ENCODE peak calls at places on chromosome 1, in eight cellular contexts. I is stimulated activated CD4-positive, alpha-beta T cell treated with anti-CD3 and anti-CD28 coated beads, Interleukin-1b, Interleukin-23, amount 100 ng/mL, for 24 hours; X is trophoblast cell; H is Daoy; A is NAMALWA; R is BJ; D is stimulated activated CD8-positive, alpha-beta memory T cell treated with anti-CD3 and anti-CD28 coated beads, Interleukin-15, amount 100 ng/mL, for 1 hour; T is HEK293T. O is an unnamed sample.

GRCh38 chr1:151311589-151312331 is 15.5 kb downstream of the PI4KB start:
- DNase-seq in A (no peak), R (peak), X (peak), H (peak), T (peak), D (peak), I (peak), O (peak)

GRCh38 chr1:219587817-219588561 is 24.9 kb downstream of the ZC3H11B start:
- DNase-seq in X (peak), T (no peak), H (no peak), A (no peak), I (no peak), D (no peak), R (peak), O (peak)

GRCh38 chr1:223844962-223845809 is 561 bp downstream of the TP53BP2 start:
- DNase-seq in I (no peak), T (peak), A (peak), R (no peak), D (peak), H (peak), X (peak), O (peak)

GRCh38 chr1:92709738-92710137 is 75.2 kb downstream of the EVI5 start:
- DNase-seq in D (no peak), R (no peak), T (no peak), X (peak), I (no peak), A (no peak), H (peak), O (peak)

GRCh38 chr1:204623894-204624361 is 61.6 kb downstream of the LRRN2 start:
- DNase-seq in X (peak), T (peak), I (no peak), D (no peak), A (peak), R (no peak), H (peak), O (no peak)

GRCh38 chr1:21594935-21595897 is 73.9 kb downstream of the RAP1GAP start:
- DNase-seq in R (no peak), D (no peak), T (peak), I (peak), X (peak), A (peak), H (peak), O (no peak)

GRCh38 chr1:112540395-112540794 is 31.6 kb downstream of the WNT2B start:
- DNase-seq in I (no peak), X (no peak), D (no peak), R (no peak), T (no peak), A (no peak), H (no peak), O (no peak)

GRCh38 chr1:199931666-199932377 is 95.7 kb upstream of the NR5A2 start:
- DNase-seq in R (no peak), A (peak), T (no peak), I (no peak), D (no peak), X (peak), H (peak), O (no peak)

GRCh38 chr1:65572701-65573421 is 152.4 kb downstream of the LEPR start:
- DNase-seq in X (no peak), T (no peak), A (no peak), H (no peak), I (no peak), D (no peak), R (no peak), O (no peak)

GRCh38 chr1:24351918-24352637 is 32.9 kb downstream of the GRHL3 start:
- DNase-seq in D (no peak), A (no peak), T (no peak), H (peak), R (no peak), X (no peak), I (peak), O (no peak)

GRCh38 chr1:212030936-212031528 is 4.3 kb downstream of the INTS7 start:
- DNase-seq in A (no peak), R (peak), I (no peak), D (no peak), X (peak), H (peak), T (no peak), O (peak)

GRCh38 chr1:167499657-167500056 is 18.7 kb downstream of the CD247 start:
- DNase-seq in A (peak), T (no peak), X (no peak), H (no peak), D (no peak), I (no peak), R (no peak), O (no peak)

GRCh38 chr1:153404768-153405167 is 11.6 kb upstream of the S100A7A start:
- DNase-seq in A (peak), T (peak), D (peak), I (peak), R (no peak), H (peak), X (peak), O (no peak)

GRCh38 chr1:164611754-164612642 is 53.0 kb downstream of the PBX1 start:
- DNase-seq in T (peak), I (no peak), R (no peak), X (peak), D (no peak), H (peak), A (no peak), O (peak)

O was measured in kidney glomerular epithelial cell.